ENCODE peak calls at places on chromosomes 16 and 17, in seven cellular contexts. N, K, B, V, L, I and C are unnamed samples.

GRCh38 chr17:3974980-3975379 is 10.7 kb upstream of the ATP2A3 start:
- DNase-seq in V (no peak), K (no peak), B (no peak), N (no peak), I (no peak), L (no peak), C (no peak)

GRCh38 chr16:2514333-2515179 is 804 bp downstream of the ATP6V0C start:
- DNase-seq in V (no peak), L (no peak), K (peak), N (no peak), B (peak), I (no peak), C (no peak)

GRCh38 chr16:74713876-74714275 is 13.2 kb upstream of the MLKL start:
- DNase-seq in V (no peak), L (no peak), K (no peak), N (no peak), I (no peak), B (no peak), C (no peak)

GRCh38 chr17:43094129-43094834 is 30.9 kb downstream of the BRCA1 start:
- DNase-seq in L (no peak), I (peak), K (no peak), B (no peak), N (no peak), V (peak), C (no peak)

GRCh38 chr17:45869676-45870341 is 24.5 kb upstream of the MAPT start:
- DNase-seq in B (no peak), V (no peak), N (no peak), K (no peak), I (peak), L (no peak), C (no peak)

GRCh38 chr16:19203374-19203966 is 35.4 kb downstream of the SYT17 start:
- DNase-seq in L (no peak), V (no peak), I (no peak), K (no peak), N (no peak), B (no peak), C (no peak)

GRCh38 chr17:64094412-64094811 is 35.5 kb downstream of the ERN1 start:
- DNase-seq in L (no peak), I (no peak), K (no peak), N (no peak), V (no peak), B (no peak), C (no peak)

GRCh38 chr16:12390074-12390473 is 413.5 kb downstream of the SNX29 start:
- DNase-seq in K (no peak), L (no peak), I (peak), N (no peak), V (no peak), B (no peak), C (no peak)

GRCh38 chr17:72706396-72706981 is 386.0 kb downstream of the SLC39A11 start:
- DNase-seq in I (no peak), B (no peak), L (no peak), V (no peak), K (no peak), N (no peak), C (no peak)

GRCh38 chr17:29158096-29158495 is 22.1 kb downstream of the MYO18A start:
- DNase-seq in N (no peak), V (no peak), B (no peak), L (no peak), I (no peak), K (no peak), C (no peak)